ENCODE peak calls at places on chromosome 17, in four cellular contexts. Y is astrocyte of the spinal cord, N is A549, U is body of pancreas. W is an unnamed sample.

GRCh38 chr17:80176757-80177156 is 6.9 kb downstream of the CARD14 start:
- DNase-seq in Y (no peak), U (no peak), N (no peak), W (no peak)

GRCh38 chr17:76481091-76481655 is 13.8 kb downstream of the AANAT start:
- DNase-seq in N (no peak), U (peak; percentile 57), Y (no peak), W (no peak)

GRCh38 chr17:28402224-28402630 is 3.8 kb downstream of the SLC46A1 start:
- DNase-seq in N (no peak), U (no peak), Y (no peak), W (no peak)

GRCh38 chr17:76593338-76593737 is 7.7 kb upstream of the ST6GALNAC2 start:
- DNase-seq in U (no peak), Y (no peak), N (no peak), W (no peak)

GRCh38 chr17:6330936-6331335 is 104.0 kb downstream of the AIPL1 start:
- DNase-seq in Y (no peak), U (no peak), N (no peak), W (no peak)

GRCh38 chr17:39057807-39058206 is 90.6 kb upstream of the FBXO47 start:
- DNase-seq in Y (no peak), U (no peak), N (no peak), W (no peak)

GRCh38 chr17:17628388-17629008 is 37.0 kb upstream of the PEMT start:
- DNase-seq in Y (no peak), U (no peak), N (no peak), W (no peak)

GRCh38 chr17:17070931-17071330 is 28.7 kb downstream of the MPRIP start:
- DNase-seq in N (no peak), U (no peak), Y (no peak), W (no peak)

GRCh38 chr17:34725008-34725407 is 145.6 kb downstream of the TMEM132E start:
- DNase-seq in N (no peak), Y (no peak), U (no peak), W (no peak)

GRCh38 chr17:51957746-51958145 is 200.8 kb downstream of the CA10 start:
- DNase-seq in U (no peak), Y (no peak), N (no peak), W (no peak)

GRCh38 chr17:50686494-50687199 is 21.1 kb downstream of the ANKRD40 start:
- DNase-seq in N (peak; percentile 93), Y (peak; percentile 86), U (peak; percentile 93), W (peak; percentile 93)

GRCh38 chr17:19991252-19991885 is 13.7 kb upstream of the AKAP10 start:
- DNase-seq in Y (no peak), N (no peak), U (no peak), W (no peak)

GRCh38 chr17:17782425-17783120 is 54.2 kb downstream of the SREBF1 start:
- DNase-seq in N (no peak), Y (peak; percentile 19), U (no peak), W (no peak)

GRCh38 chr17:57537524-57538410 is 207.3 kb downstream of the CCDC182 start:
- DNase-seq in N (no peak), Y (peak; percentile 31), U (no peak), W (no peak)

GRCh38 chr17:81665205-81666091 is 957 bp downstream of the OXLD1 start:
- DNase-seq in U (peak; percentile 16), N (peak; percentile 64), Y (no peak), W (peak; percentile 18)

GRCh38 chr17:49035470-49036269 is 38.5 kb downstream of the IGF2BP1 start:
- DNase-seq in Y (peak; percentile 48), U (peak; percentile 24), N (peak; percentile 74), W (peak; percentile 69)

GRCh38 chr17:58368860-58369213 is 16.8 kb upstream of the SUPT4H1 start:
- DNase-seq in U (no peak), Y (no peak), N (no peak), W (no peak)

GRCh38 chr17:76700627-76701470 is 9.9 kb downstream of the MXRA7 start:
- DNase-seq in Y (peak; percentile 81), U (peak; percentile 42), N (no peak), W (peak; percentile 83)

GRCh38 chr17:28327031-28327607 is 8.1 kb downstream of the TMEM97 start:
- DNase-seq in U (no peak), N (no peak), Y (no peak), W (no peak)

GRCh38 chr17:61398721-61399130 is 917 bp upstream of the TBX2 start:
- DNase-seq in U (no peak), N (no peak), Y (no peak), W (peak; percentile 28)

GRCh38 chr17:61395983-61396585 is 3.6 kb upstream of the TBX2 start:
- DNase-seq in U (no peak), Y (no peak), N (no peak), W (no peak)

GRCh38 chr17:61396586-61397085 is 3.0 kb upstream of the TBX2 start:
- DNase-seq in U (no peak), N (no peak), Y (no peak), W (no peak)

GRCh38 chr17:61395409-61395982 is 4.1 kb upstream of the TBX2 start:
- DNase-seq in Y (no peak), U (no peak), N (no peak), W (no peak)

DNA sequence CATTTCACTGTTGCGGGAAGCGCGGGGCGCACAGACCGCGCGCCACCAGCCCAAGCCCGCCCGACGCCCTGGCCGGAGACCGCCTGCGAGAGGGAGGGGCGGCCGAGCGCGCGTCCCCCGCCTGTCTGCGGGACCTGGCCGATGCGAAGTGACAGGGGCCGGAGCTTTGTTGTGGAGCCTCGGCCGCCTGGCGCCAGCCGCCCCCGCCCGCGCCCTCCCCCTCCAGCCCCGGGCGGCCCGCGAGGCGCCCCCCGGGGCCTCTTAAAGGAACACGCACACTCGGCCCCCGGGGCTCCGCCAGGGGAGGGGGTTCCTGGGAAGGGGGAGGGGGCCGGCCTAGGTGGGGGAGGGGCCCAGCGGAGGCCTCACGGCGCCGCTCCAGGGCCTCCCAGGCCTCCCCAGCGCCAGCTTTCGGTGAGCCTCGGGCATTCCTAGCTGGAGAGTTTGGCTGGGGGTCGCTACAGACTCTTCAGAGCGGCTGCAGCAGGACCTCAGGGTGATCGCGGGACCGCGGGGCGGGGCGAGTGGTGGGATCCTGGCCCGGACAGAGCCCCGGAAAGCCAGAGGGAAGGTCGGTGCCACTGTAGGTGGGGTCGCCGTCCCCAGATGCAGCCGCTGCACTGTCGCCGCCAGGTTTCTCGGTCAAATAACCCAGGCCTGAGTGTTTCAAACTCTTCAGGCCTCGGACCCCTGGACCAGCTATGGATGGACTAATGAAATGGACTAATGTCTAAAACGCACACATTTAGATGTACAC is 2.4 kb upstream of the TBX2 start:
- DNase-seq in U (no peak), Y (no peak), N (no peak), W (peak; percentile 39)
- H3K4me3 ChIP-seq in U (no peak overlapping the region), Y (peak overlapping the region; percentile 7), N (no peak overlapping the region), W (peak overlapping the region; percentile 82)

DNA sequence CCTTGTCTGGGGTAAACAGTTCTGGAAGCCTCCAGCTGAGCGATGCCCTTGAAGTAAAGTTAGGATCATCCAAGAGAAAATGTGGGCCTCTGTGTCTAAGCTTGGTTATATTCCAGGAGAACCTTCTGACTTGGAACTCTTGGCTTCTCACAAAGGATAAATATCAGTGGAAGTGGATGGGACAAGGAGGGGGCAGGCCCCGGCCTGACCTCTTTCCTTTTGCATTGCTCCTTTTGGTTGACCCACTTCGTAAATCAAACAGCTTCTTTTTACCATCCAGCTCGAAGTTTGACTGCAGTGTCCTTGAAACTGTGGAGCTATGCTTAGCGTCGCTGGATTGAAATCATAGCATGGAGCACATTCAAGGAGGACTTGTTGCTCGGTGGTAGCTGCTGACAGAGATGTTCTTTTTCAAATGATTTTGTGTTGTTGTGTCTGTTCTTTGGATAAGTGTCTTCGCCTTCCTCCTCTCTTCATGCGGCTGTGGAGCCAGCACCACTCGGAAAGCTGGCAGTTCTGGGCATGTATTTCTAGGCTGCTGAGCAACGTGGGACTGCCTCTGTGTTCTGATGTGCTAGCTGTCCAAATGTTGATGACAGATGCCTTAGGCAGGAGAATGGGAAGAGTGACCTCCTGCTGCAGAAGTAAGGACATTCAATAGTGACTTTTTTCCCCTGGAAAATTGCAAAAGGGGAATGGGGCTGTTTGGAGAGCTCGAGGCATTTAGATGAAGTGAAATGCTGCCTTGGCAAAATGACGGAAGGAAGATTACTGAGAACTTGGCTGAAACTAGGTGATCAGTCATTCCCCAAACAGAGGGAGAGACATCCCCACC is 4.5 kb downstream of the MINK1 start:
- DNase-seq in Y (no peak), N (no peak), U (no peak), W (peak; percentile 26)
- TF ChIP-seq CTCF in Y (no peak), N (no peak), U (no peak), W (no peak)

GRCh38 chr17:13346081-13346533 is 255.6 kb downstream of the HS3ST3A1 start:
- DNase-seq in N (no peak), Y (peak; percentile 98), U (no peak), W (peak; percentile 80)
- H3K4me3 ChIP-seq in N (no peak overlapping the region), Y (no peak overlapping the region), U (no peak overlapping the region), W (no peak overlapping the region)

GRCh38 chr17:37413875-37414519 is 7.3 kb downstream of the TADA2A start:
- DNase-seq in N (no peak), Y (no peak), U (no peak), W (no peak)
- TF ChIP-seq CTCF in N (peak; percentile 28), Y (peak; percentile 37), U (no peak), W (peak; percentile 42)

GRCh38 chr17:66968916-66969315 is 4.4 kb downstream of the CACNG4 start:
- DNase-seq in U (no peak), N (no peak), Y (no peak), W (no peak)
- H3K4me3 ChIP-seq in U (no peak overlapping the region), N (no peak overlapping the region), Y (no peak overlapping the region), W (no peak overlapping the region)

GRCh38 chr17:73335591-73336503 is 24.0 kb upstream of the CDC42EP4 start:
- DNase-seq in Y (no peak), U (no peak), N (no peak), W (no peak)
- TF ChIP-seq CTCF in Y (no peak), U (no peak), N (no peak), W (no peak)

DNA sequence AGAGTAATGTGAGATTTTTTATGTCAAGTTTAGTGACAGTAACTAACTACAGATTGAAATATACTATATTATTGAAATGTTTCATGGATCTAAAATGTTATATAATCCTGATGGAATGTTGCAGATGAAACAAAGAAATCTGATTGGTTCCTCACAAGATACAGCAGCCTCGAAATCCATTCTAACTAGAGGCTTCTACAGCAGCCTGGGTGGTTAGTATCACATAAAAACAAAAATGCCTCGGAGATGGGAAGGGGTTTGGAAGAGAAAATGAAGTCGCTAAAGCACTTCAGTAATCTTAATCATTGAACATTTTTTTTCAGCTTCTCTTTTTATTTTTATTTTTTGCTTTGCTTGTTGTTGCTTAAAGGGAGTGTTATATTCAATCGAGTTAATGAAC is 75.2 kb downstream of the TANC2 start:
- DNase-seq in N (no peak), Y (no peak), U (no peak), W (peak; percentile 31)
- H3K4me3 ChIP-seq in N (no peak overlapping the region), Y (no peak overlapping the region), U (no peak overlapping the region), W (no peak overlapping the region)

W was measured in fibroblast of the aortic adventitia.